ENCODE peak calls at places on chromosomes 13 and 19, in five cellular contexts. Q is NB4, S is H54, X is GM12891, V is right lobe of liver. B is an unnamed sample.
A peak's percentile ranks its signal among the peaks of the same experiment; 100 is the strongest.

GRCh38 chr13:43573361-43573740 is 213.4 kb downstream of the ENOX1 start:
- DNase-seq in S (no peak), Q (no peak), V (no peak), X (no peak), B (no peak)

GRCh38 chr19:17107546-17108452 is 32.2 kb downstream of the MYO9B start:
- DNase-seq in Q (peak; percentile 95), V (peak; percentile 53), S (peak; percentile 99), X (no peak), B (no peak)

GRCh38 chr19:3467437-3468198 is 12.7 kb downstream of the SMIM24 start:
- DNase-seq in S (no peak), Q (no peak), X (no peak), V (peak; percentile 86), B (no peak)

GRCh38 chr19:20431826-20432225 is 133.8 kb downstream of the ZNF737 start:
- DNase-seq in V (no peak), X (no peak), Q (no peak), S (no peak), B (no peak)

GRCh38 chr13:20492641-20493040 is 33.0 kb downstream of the CRYL1 start:
- DNase-seq in S (peak; percentile 30), V (no peak), X (no peak), Q (peak; percentile 48), B (peak; percentile 15)

GRCh38 chr19:38152461-38153379 is 71.3 kb downstream of the DPF1 start:
- DNase-seq in X (no peak), V (no peak), Q (no peak), S (peak; percentile 95), B (peak; percentile 89)

GRCh38 chr13:75641026-75641425 is 4.9 kb downstream of the LMO7 start:
- DNase-seq in Q (no peak), S (no peak), V (no peak), X (no peak), B (no peak)

GRCh38 chr19:13260883-13261653 is 110.9 kb downstream of the IER2 start:
- DNase-seq in S (peak; percentile 84), Q (peak; percentile 83), X (peak; percentile 65), V (no peak), B (no peak)

DNA sequence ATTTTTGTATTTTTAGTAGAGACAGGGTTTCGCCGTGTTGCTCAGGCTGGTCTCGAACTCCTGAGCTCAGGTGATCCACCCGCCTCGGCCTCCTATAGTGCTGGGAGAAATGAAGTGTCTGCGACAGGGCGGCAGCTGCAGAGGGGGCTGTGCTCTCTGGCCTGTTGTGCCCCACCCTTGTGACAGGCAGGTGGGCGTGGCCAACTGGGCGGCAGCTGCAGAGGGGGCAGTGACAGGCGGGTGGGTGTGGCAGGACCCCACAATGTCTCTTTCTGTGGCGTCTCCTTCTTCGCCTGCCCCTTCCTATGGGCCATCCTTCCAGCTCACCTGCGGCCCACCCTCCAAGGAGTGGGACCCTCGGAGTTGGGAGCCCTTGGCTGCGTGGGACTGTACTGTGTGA is 11.8 kb downstream of the STK11 start:
- DNase-seq in V (no peak), X (no peak), S (no peak), Q (no peak), B (no peak)
- TF ChIP-seq POLR2A in V (no peak), X (no peak), S (no peak), Q (no peak), B (no peak)

DNA sequence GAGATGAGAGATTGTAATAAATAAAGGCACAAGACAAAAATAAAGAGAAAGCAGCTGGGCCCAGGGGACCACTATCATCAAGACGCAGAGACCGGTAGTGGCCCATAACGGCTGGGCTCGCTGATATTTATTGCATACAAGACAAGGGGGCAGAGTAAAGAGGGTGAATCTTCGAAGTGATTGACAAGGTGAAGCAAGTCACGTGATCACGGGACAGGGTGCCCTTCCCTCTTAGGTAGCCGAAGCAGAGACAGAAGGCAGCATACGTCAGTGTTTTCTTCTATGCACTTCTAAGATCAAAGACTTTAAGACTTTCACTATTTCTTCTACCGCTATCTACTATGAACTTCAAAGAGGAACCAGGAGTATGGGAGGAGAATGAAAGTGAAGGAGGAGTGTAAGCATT is 4.6 kb upstream of the PRKCG start:
- DNase-seq in Q (no peak), X (no peak), S (no peak), V (no peak), B (no peak)
- TF ChIP-seq POLR2A in Q (no peak), X (no peak), S (no peak), V (no peak), B (no peak)

GRCh38 chr13:24741791-24742190 is 22.2 kb upstream of the RNF17 start:
- DNase-seq in S (no peak), X (no peak), V (no peak), Q (no peak), B (no peak)

GRCh38 chr13:24738366-24738847 is 25.6 kb upstream of the RNF17 start:
- DNase-seq in V (no peak), S (no peak), Q (no peak), X (no peak), B (no peak)

GRCh38 chr13:24742294-24742693 is 21.7 kb upstream of the RNF17 start:
- DNase-seq in X (no peak), S (no peak), Q (no peak), V (no peak), B (no peak)

GRCh38 chr13:24741016-24741662 is 22.8 kb upstream of the RNF17 start:
- DNase-seq in Q (peak; percentile 56), V (no peak), X (no peak), S (peak; percentile 21), B (peak; percentile 28)

GRCh38 chr13:24740014-24740890 is 23.7 kb upstream of the RNF17 start:
- DNase-seq in X (no peak), S (no peak), Q (no peak), V (no peak), B (no peak)
- TF ChIP-seq POLR2A in X (no peak), S (no peak), Q (no peak), V (no peak), B (no peak)

GRCh38 chr13:113585828-113586355 is 1.3 kb downstream of the TFDP1 start:
- DNase-seq in Q (no peak), V (peak; percentile 39), S (no peak), X (no peak), B (peak; percentile 77)

GRCh38 chr13:113584870-113585671 is 518 bp downstream of the TFDP1 start:
- DNase-seq in X (peak; percentile 62), V (peak; percentile 46), S (peak; percentile 67), Q (peak; percentile 64), B (peak; percentile 61)

GRCh38 chr13:113582841-113583631 is 1.5 kb upstream of the TFDP1 start:
- DNase-seq in V (peak; percentile 40), S (no peak), X (no peak), Q (no peak), B (no peak)

GRCh38 chr13:113581871-113582270 is 2.7 kb upstream of the TFDP1 start:
- DNase-seq in Q (no peak), V (no peak), S (no peak), X (no peak), B (no peak)

DNA sequence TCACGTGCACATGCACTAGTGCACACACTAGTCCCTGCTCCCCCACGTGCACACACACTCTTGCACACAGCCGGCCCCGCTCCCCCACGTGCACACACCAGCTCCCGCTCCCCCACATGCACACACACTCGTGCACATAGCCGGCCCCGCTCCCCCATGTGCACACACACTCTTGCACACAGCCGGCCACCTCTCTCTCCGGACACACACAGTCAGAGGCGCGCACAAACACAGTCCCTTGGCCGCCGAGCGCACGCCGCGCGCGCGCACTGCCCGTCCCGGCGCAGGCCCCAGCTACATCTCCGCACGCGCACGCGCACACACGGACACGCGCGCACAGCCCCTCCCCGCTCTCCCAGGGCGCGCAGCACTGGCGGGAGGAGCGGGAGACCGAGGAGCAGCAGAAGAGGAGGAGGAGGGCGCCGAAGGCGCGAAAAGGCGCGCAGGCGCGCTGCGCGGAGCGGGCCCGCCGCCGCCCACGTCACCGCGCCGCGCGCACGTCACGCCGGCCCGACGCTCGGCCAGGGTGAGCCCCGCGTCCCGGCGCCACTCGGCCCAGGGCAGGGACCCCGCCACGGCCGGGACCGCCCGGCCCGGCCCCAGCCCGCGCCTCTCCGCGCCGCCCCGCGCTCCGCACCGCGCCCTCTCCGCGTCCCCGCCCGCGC is at the start of gene TFDP1:
- DNase-seq in S (peak; percentile 100), Q (peak; percentile 97), V (peak; percentile 89), X (peak; percentile 95), B (peak; percentile 96)
- TF ChIP-seq POLR2A in S (peak; percentile 74), Q (peak; percentile 98), V (peak; percentile 32), X (no peak), B (peak; percentile 47)